ENCODE peak calls at places on chromosomes 16 and 17, in seven cellular contexts. P is HepG2, F is HCT116, Z is K562, B is GM12878, T is H1, M is SK-N-SH. J is an unnamed sample.
A peak's percentile ranks its signal among the peaks of the same experiment; 100 is the strongest.

GRCh38 chr17:7029659-7030058 is 6.2 kb upstream of the SLC16A13 start:
- DNase-seq in P (no peak), F (no peak), Z (no peak), B (no peak), T (no peak), M (no peak), J (no peak)

GRCh38 chr17:18181358-18181757 is 2.3 kb upstream of the ALKBH5 start:
- DNase-seq in P (no peak), F (no peak), Z (peak; percentile 34), B (no peak), T (no peak), M (no peak), J (no peak)

GRCh38 chr17:32266389-32267269 is 997 bp downstream of the RHBDL3 start:
- DNase-seq in P (no peak), F (no peak), Z (no peak), B (no peak), T (peak; percentile 85), M (peak; percentile 79), J (no peak)

GRCh38 chr16:30127994-30128393 is 5.0 kb upstream of the MAPK3 start:
- DNase-seq in P (no peak), F (no peak), Z (no peak), B (no peak), T (no peak), M (no peak), J (no peak)

GRCh38 chr17:45413498-45413923 is 19.2 kb downstream of the ARHGAP27 start:
- DNase-seq in P (peak; percentile 57), F (no peak), Z (no peak), B (no peak), T (no peak), M (no peak), J (no peak)

GRCh38 chr17:45371414-45372324 is 54.8 kb upstream of the MAP3K14 start:
- DNase-seq in P (peak; percentile 89), F (peak; percentile 92), Z (no peak), B (no peak), T (peak; percentile 92), M (peak; percentile 78), J (peak; percentile 90)

GRCh38 chr17:42422958-42423712 is at the start of gene CAVIN1:
- DNase-seq in P (peak; percentile 90), F (peak; percentile 85), Z (peak; percentile 93), B (no peak), T (peak; percentile 94), M (peak; percentile 83), J (peak; percentile 99)

GRCh38 chr17:67105213-67105612 is 60.9 kb downstream of the CACNG1 start:
- DNase-seq in P (no peak), F (no peak), Z (no peak), B (no peak), T (no peak), M (no peak), J (no peak)

GRCh38 chr16:5560084-5560483 is 462.5 kb upstream of the EEF2KMT start:
- DNase-seq in P (no peak), F (peak; percentile 29), Z (peak; percentile 4), B (no peak), T (no peak), M (no peak), J (no peak)

GRCh38 chr16:89471225-89471624 is 19.1 kb downstream of the ANKRD11 start:
- DNase-seq in P (no peak), F (no peak), Z (no peak), B (no peak), T (no peak), M (no peak), J (peak; percentile 65)

GRCh38 chr17:9862949-9863348 is 37.2 kb downstream of the GLP2R start:
- DNase-seq in P (no peak), F (no peak), Z (no peak), B (no peak), T (peak; percentile 11), M (no peak), J (no peak)

GRCh38 chr16:7211781-7212180 is 120.9 kb upstream of the RBFOX1 start:
- DNase-seq in P (no peak), F (no peak), Z (no peak), B (no peak), T (no peak), M (no peak), J (no peak)

GRCh38 chr16:11674818-11675560 is 6.7 kb downstream of the SNN start:
- DNase-seq in P (no peak), F (peak; percentile 15), Z (no peak), B (no peak), T (no peak), M (no peak), J (no peak)

GRCh38 chr17:39667262-39668140 is 752 bp upstream of the PNMT start:
- DNase-seq in P (no peak), F (no peak), Z (peak; percentile 92), B (no peak), T (peak; percentile 74), M (peak; percentile 84), J (no peak)

DNA sequence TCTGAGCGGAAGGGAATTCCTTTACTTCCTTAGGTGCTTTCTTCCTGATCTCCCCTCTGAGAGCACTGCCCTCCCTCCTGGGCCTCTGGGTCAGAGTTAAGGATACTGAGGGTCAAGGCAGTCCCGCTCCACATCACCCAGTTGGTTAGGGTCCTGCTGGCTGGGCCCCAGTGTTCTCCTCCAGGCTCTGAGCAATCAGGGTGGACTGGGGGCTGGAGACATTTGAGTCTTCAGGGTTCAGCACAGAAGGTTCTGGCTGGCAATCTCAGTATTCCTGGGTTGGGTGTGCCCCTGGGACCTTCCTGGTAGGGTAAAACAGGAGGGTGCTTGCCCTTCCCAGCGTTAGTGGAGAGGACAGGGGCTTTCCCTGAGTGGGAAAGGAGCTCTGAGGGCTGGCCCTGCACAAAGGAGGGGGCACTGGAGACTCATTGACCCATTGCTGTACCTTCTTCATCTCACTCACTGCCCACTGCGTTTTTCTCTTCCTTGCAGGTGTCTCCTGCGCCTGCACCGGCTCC is 448 bp downstream of the MT1M start:
- DNase-seq in P (no peak), F (no peak), Z (no peak), B (no peak), T (no peak), M (no peak), J (no peak)
- TF ChIP-seq JUND in P (no peak), F (no peak), Z (no peak), B (no peak), T (no peak), M (no peak), J (no peak)

GRCh38 chr16:46817961-46818360 is 13.0 kb downstream of the C16orf87 start:
- DNase-seq in P (no peak), F (no peak), Z (peak; percentile 45), B (no peak), T (no peak), M (no peak), J (no peak)

GRCh38 chr16:46826618-46827017 is 4.4 kb downstream of the C16orf87 start:
- DNase-seq in P (no peak), F (no peak), Z (no peak), B (no peak), T (no peak), M (no peak), J (no peak)

GRCh38 chr16:46822270-46822669 is 8.7 kb downstream of the C16orf87 start:
- DNase-seq in P (no peak), F (no peak), Z (no peak), B (peak; percentile 57), T (no peak), M (no peak), J (no peak)
- TF ChIP-seq JUND in P (no peak), F (no peak), Z (no peak), B (peak; percentile 44), T (no peak), M (no peak), J (no peak)

GRCh38 chr17:14212401-14212800 is 24.3 kb downstream of the CDRT15 start:
- DNase-seq in P (no peak), F (no peak), Z (no peak), B (no peak), T (no peak), M (no peak), J (no peak)

GRCh38 chr17:14209215-14209614 is 27.4 kb downstream of the CDRT15 start:
- DNase-seq in P (peak; percentile 93), F (peak; percentile 13), Z (peak; percentile 54), B (no peak), T (no peak), M (no peak), J (no peak)

GRCh38 chr17:14211246-14211645 is 25.4 kb downstream of the CDRT15 start:
- DNase-seq in P (no peak), F (no peak), Z (no peak), B (no peak), T (no peak), M (no peak), J (no peak)

GRCh38 chr17:14211778-14212177 is 24.9 kb downstream of the CDRT15 start:
- DNase-seq in P (no peak), F (no peak), Z (no peak), B (no peak), T (peak; percentile 67), M (no peak), J (no peak)

DNA sequence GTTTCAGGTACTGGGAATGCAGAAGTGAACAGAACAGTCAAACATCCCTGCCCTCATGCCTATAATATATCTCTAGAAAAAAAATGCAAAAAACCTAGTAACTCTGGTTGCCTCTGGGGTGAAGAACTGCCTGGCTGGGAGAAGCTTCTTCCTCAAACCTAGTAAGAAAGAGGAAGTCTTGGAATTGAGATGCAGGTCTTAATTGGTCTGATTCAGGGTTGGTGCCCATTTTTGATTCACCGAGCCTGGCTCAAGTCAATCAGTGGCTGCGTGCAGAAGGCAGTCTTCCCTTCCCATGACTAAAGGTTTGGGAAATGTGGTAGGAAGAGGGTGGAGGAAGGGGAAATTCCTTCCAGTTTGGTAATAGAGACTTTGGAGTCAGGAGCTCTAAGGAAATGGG is 22.4 kb downstream of the CDRT15 start:
- DNase-seq in P (no peak), F (no peak), Z (no peak), B (no peak), T (no peak), M (no peak), J (no peak)
- TF ChIP-seq JUND in P (no peak), F (no peak), Z (no peak), B (no peak), T (no peak), M (no peak), J (no peak)

DNA sequence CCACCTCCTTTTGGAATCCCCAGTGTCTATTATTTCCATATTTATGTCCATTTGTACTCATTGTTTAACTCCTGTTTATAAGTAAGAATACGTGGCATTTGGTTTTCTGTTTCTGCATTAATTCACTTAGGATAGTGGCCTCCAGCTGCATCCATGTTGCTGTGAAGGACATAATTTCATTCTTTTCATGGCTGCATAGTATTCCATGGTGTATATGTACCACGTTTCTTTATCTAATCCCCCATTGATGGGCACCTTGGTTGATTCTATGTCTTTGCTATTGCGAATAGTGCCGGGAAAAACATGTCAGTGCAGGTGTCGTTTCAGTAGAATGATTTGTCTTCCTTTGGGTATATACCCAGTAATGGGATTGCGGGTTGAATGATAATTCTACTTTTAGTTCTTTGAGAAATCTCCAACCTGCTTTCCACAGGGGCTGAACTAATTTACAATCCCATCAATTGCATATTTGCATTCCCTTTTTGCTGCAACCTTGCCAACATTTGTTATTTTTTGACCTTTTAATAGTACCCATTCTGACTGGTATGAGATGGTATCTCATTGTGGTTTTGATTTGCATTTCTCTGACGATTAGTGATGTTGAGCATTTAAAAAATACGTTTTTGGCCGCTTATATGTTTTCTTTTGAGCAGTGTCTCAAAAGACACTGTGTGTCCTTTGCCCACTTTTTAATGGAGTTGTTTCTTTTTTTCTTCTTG is 373.2 kb upstream of the TNRC6C start:
- DNase-seq in P (no peak), F (no peak), Z (no peak), B (no peak), T (no peak), M (no peak), J (no peak)
- TF ChIP-seq JUND in P (no peak), F (no peak), Z (no peak), B (no peak), T (no peak), M (peak; percentile 53), J (no peak)

J was measured in T47D.